ENCODE peak calls at places on chromosomes 4 and X, in five cellular contexts. One of them, this sample, is unnamed.

GRCh38 chrX:20410540-20410939 is 143.8 kb upstream of the RPS6KA3 start:
- DNase-seq in activated naive CD4-positive, alpha-beta T cell treated with anti-CD3 and anti-CD28 coated beads, Interleukin-2, amount 50 U/mL, for 16 hours: no peak
- DNase-seq in glutamatergic neuron: no peak
- DNase-seq in Caco-2: no peak
- DNase-seq in RPMI7951: no peak
- DNase-seq in this sample: no peak

GRCh38 chrX:39729834-39730670 is 367.7 kb downstream of the BCOR start:
- DNase-seq in RPMI7951: peak
- DNase-seq in glutamatergic neuron: peak
- DNase-seq in activated naive CD4-positive, alpha-beta T cell treated with anti-CD3 and anti-CD28 coated beads, Interleukin-2, amount 50 U/mL, for 16 hours: no peak
- DNase-seq in Caco-2: no peak
- DNase-seq in this sample: no peak

GRCh38 chrX:11064851-11065600 is 46.1 kb upstream of the HCCS start:
- DNase-seq in RPMI7951: peak
- DNase-seq in activated naive CD4-positive, alpha-beta T cell treated with anti-CD3 and anti-CD28 coated beads, Interleukin-2, amount 50 U/mL, for 16 hours: no peak
- DNase-seq in Caco-2: peak
- DNase-seq in glutamatergic neuron: no peak
- DNase-seq in this sample: no peak

GRCh38 chr4:34157546-34157945 is 2086.8 kb downstream of the ARAP2 start:
- DNase-seq in RPMI7951: no peak
- DNase-seq in glutamatergic neuron: no peak
- DNase-seq in activated naive CD4-positive, alpha-beta T cell treated with anti-CD3 and anti-CD28 coated beads, Interleukin-2, amount 50 U/mL, for 16 hours: no peak
- DNase-seq in Caco-2: no peak
- DNase-seq in this sample: no peak

GRCh38 chrX:126575911-126576310 is 23.3 kb upstream of the DCAF12L1 start:
- DNase-seq in RPMI7951: no peak
- DNase-seq in glutamatergic neuron: no peak
- DNase-seq in Caco-2: no peak
- DNase-seq in activated naive CD4-positive, alpha-beta T cell treated with anti-CD3 and anti-CD28 coated beads, Interleukin-2, amount 50 U/mL, for 16 hours: no peak
- DNase-seq in this sample: no peak

GRCh38 chr4:134024251-134024650 is 177.3 kb downstream of the PABPC4L start:
- DNase-seq in RPMI7951: no peak
- DNase-seq in activated naive CD4-positive, alpha-beta T cell treated with anti-CD3 and anti-CD28 coated beads, Interleukin-2, amount 50 U/mL, for 16 hours: no peak
- DNase-seq in glutamatergic neuron: no peak
- DNase-seq in Caco-2: peak
- DNase-seq in this sample: no peak

GRCh38 chr4:182188622-182189021 is 54.6 kb upstream of the TENM3 start:
- DNase-seq in activated naive CD4-positive, alpha-beta T cell treated with anti-CD3 and anti-CD28 coated beads, Interleukin-2, amount 50 U/mL, for 16 hours: no peak
- DNase-seq in glutamatergic neuron: no peak
- DNase-seq in RPMI7951: peak
- DNase-seq in Caco-2: no peak
- DNase-seq in this sample: no peak

GRCh38 chrX:23699636-23700194 is 32.4 kb downstream of the PRDX4 start:
- DNase-seq in glutamatergic neuron: no peak
- DNase-seq in activated naive CD4-positive, alpha-beta T cell treated with anti-CD3 and anti-CD28 coated beads, Interleukin-2, amount 50 U/mL, for 16 hours: peak
- DNase-seq in Caco-2: no peak
- DNase-seq in RPMI7951: no peak
- DNase-seq in this sample: no peak

GRCh38 chr4:147933779-147934178 is 201.9 kb downstream of the ARHGAP10 start:
- DNase-seq in Caco-2: no peak
- DNase-seq in RPMI7951: no peak
- DNase-seq in glutamatergic neuron: no peak
- DNase-seq in activated naive CD4-positive, alpha-beta T cell treated with anti-CD3 and anti-CD28 coated beads, Interleukin-2, amount 50 U/mL, for 16 hours: no peak
- DNase-seq in this sample: no peak

GRCh38 chr4:33171873-33172550 is 2451.8 kb downstream of the PCDH7 start:
- DNase-seq in RPMI7951: no peak
- DNase-seq in activated naive CD4-positive, alpha-beta T cell treated with anti-CD3 and anti-CD28 coated beads, Interleukin-2, amount 50 U/mL, for 16 hours: no peak
- DNase-seq in glutamatergic neuron: no peak
- DNase-seq in Caco-2: no peak
- DNase-seq in this sample: no peak

GRCh38 chrX:74249963-74250362 is 54.0 kb upstream of the ZCCHC13 start:
- DNase-seq in RPMI7951: no peak
- DNase-seq in Caco-2: no peak
- DNase-seq in glutamatergic neuron: no peak
- DNase-seq in activated naive CD4-positive, alpha-beta T cell treated with anti-CD3 and anti-CD28 coated beads, Interleukin-2, amount 50 U/mL, for 16 hours: no peak
- DNase-seq in this sample: no peak

GRCh38 chrX:27890611-27891010 is 82.8 kb downstream of the MAGEB10 start:
- DNase-seq in RPMI7951: peak
- DNase-seq in Caco-2: no peak
- DNase-seq in activated naive CD4-positive, alpha-beta T cell treated with anti-CD3 and anti-CD28 coated beads, Interleukin-2, amount 50 U/mL, for 16 hours: no peak
- DNase-seq in glutamatergic neuron: no peak
- DNase-seq in this sample: no peak

GRCh38 chr4:133147922-133148689 is 988 bp upstream of the PCDH10 start:
- DNase-seq in RPMI7951: peak
- DNase-seq in Caco-2: no peak
- DNase-seq in glutamatergic neuron: peak
- DNase-seq in activated naive CD4-positive, alpha-beta T cell treated with anti-CD3 and anti-CD28 coated beads, Interleukin-2, amount 50 U/mL, for 16 hours: no peak
- DNase-seq in this sample: peak

GRCh38 chrX:26851981-26852380 is 611.2 kb downstream of the PPP4R3C start:
- DNase-seq in Caco-2: peak
- DNase-seq in glutamatergic neuron: no peak
- DNase-seq in activated naive CD4-positive, alpha-beta T cell treated with anti-CD3 and anti-CD28 coated beads, Interleukin-2, amount 50 U/mL, for 16 hours: no peak
- DNase-seq in RPMI7951: no peak
- DNase-seq in this sample: no peak

GRCh38 chrX:85570496-85570895 is 191.0 kb upstream of the POF1B start:
- DNase-seq in RPMI7951: no peak
- DNase-seq in Caco-2: no peak
- DNase-seq in glutamatergic neuron: no peak
- DNase-seq in activated naive CD4-positive, alpha-beta T cell treated with anti-CD3 and anti-CD28 coated beads, Interleukin-2, amount 50 U/mL, for 16 hours: no peak
- DNase-seq in this sample: no peak

GRCh38 chrX:40855411-40855810 is 120.1 kb upstream of the MED14 start:
- DNase-seq in Caco-2: no peak
- DNase-seq in RPMI7951: peak
- DNase-seq in glutamatergic neuron: no peak
- DNase-seq in activated naive CD4-positive, alpha-beta T cell treated with anti-CD3 and anti-CD28 coated beads, Interleukin-2, amount 50 U/mL, for 16 hours: no peak
- DNase-seq in this sample: no peak

GRCh38 chr4:158255727-158256324 is 45.5 kb downstream of the TMEM144 start:
- DNase-seq in glutamatergic neuron: no peak
- DNase-seq in Caco-2: peak
- DNase-seq in RPMI7951: peak
- DNase-seq in activated naive CD4-positive, alpha-beta T cell treated with anti-CD3 and anti-CD28 coated beads, Interleukin-2, amount 50 U/mL, for 16 hours: no peak
- DNase-seq in this sample: no peak

GRCh38 chr4:2095236-2096072 is 36.3 kb downstream of the NAT8L start:
- DNase-seq in glutamatergic neuron: no peak
- DNase-seq in RPMI7951: peak
- DNase-seq in activated naive CD4-positive, alpha-beta T cell treated with anti-CD3 and anti-CD28 coated beads, Interleukin-2, amount 50 U/mL, for 16 hours: no peak
- DNase-seq in Caco-2: no peak
- DNase-seq in this sample: no peak

GRCh38 chrX:47297874-47298273 is 65.1 kb downstream of the USP11 start:
- DNase-seq in activated naive CD4-positive, alpha-beta T cell treated with anti-CD3 and anti-CD28 coated beads, Interleukin-2, amount 50 U/mL, for 16 hours: no peak
- DNase-seq in glutamatergic neuron: no peak
- DNase-seq in Caco-2: peak
- DNase-seq in RPMI7951: no peak
- DNase-seq in this sample: no peak

GRCh38 chr4:153773236-153773690 is 13.4 kb upstream of the RNF175 start:
- DNase-seq in Caco-2: no peak
- DNase-seq in glutamatergic neuron: no peak
- DNase-seq in activated naive CD4-positive, alpha-beta T cell treated with anti-CD3 and anti-CD28 coated beads, Interleukin-2, amount 50 U/mL, for 16 hours: no peak
- DNase-seq in RPMI7951: no peak
- DNase-seq in this sample: no peak

GRCh38 chr4:6221851-6222760 is 21.8 kb upstream of the JAKMIP1 start:
- DNase-seq in Caco-2: no peak
- DNase-seq in RPMI7951: no peak
- DNase-seq in activated naive CD4-positive, alpha-beta T cell treated with anti-CD3 and anti-CD28 coated beads, Interleukin-2, amount 50 U/mL, for 16 hours: no peak
- DNase-seq in glutamatergic neuron: peak
- DNase-seq in this sample: no peak

GRCh38 chrX:150775569-150776350 is 82.6 kb downstream of the MTMR1 start:
- DNase-seq in activated naive CD4-positive, alpha-beta T cell treated with anti-CD3 and anti-CD28 coated beads, Interleukin-2, amount 50 U/mL, for 16 hours: no peak
- DNase-seq in glutamatergic neuron: no peak
- DNase-seq in Caco-2: no peak
- DNase-seq in RPMI7951: no peak
- DNase-seq in this sample: no peak

GRCh38 chr4:106766519-106766918 is 269.6 kb downstream of the DKK2 start:
- DNase-seq in activated naive CD4-positive, alpha-beta T cell treated with anti-CD3 and anti-CD28 coated beads, Interleukin-2, amount 50 U/mL, for 16 hours: no peak
- DNase-seq in RPMI7951: no peak
- DNase-seq in Caco-2: no peak
- DNase-seq in glutamatergic neuron: no peak
- DNase-seq in this sample: no peak

GRCh38 chr4:113057891-113058290 is 8.4 kb downstream of the ANK2 start:
- DNase-seq in Caco-2: no peak
- DNase-seq in RPMI7951: peak
- DNase-seq in activated naive CD4-positive, alpha-beta T cell treated with anti-CD3 and anti-CD28 coated beads, Interleukin-2, amount 50 U/mL, for 16 hours: no peak
- DNase-seq in glutamatergic neuron: no peak
- DNase-seq in this sample: no peak

GRCh38 chrX:74421181-74422028 is at the start of gene SLC16A2:
- DNase-seq in glutamatergic neuron: peak
- DNase-seq in Caco-2: peak
- DNase-seq in RPMI7951: peak
- DNase-seq in activated naive CD4-positive, alpha-beta T cell treated with anti-CD3 and anti-CD28 coated beads, Interleukin-2, amount 50 U/mL, for 16 hours: peak
- DNase-seq in this sample: no peak

GRCh38 chrX:100695302-100695701 is 36.6 kb downstream of the SYTL4 start:
- DNase-seq in glutamatergic neuron: no peak
- DNase-seq in RPMI7951: no peak
- DNase-seq in activated naive CD4-positive, alpha-beta T cell treated with anti-CD3 and anti-CD28 coated beads, Interleukin-2, amount 50 U/mL, for 16 hours: no peak
- DNase-seq in Caco-2: peak
- DNase-seq in this sample: no peak